ENCODE peak calls at places on chromosomes 11 and 22, in seven cellular contexts. E is AG04450, D is HFF-Myc, Y is coronary artery, O is H1, C is fibroblast of the aortic adventitia, I is tibial nerve. K is an unnamed sample.

GRCh38 chr22:46049726-46050450 is 72.9 kb upstream of the WNT7B start:
- DNase-seq in E (no peak), D (no peak), Y (peak), O (no peak), C (no peak), I (no peak), K (no peak)

GRCh38 chr11:31919175-31919574 is 108.1 kb upstream of the PAX6 start:
- DNase-seq in E (no peak), D (no peak), Y (no peak), O (no peak), C (no peak), I (no peak), K (no peak)

GRCh38 chr11:33721291-33721840 is 14.9 kb downstream of the CD59 start:
- DNase-seq in E (no peak), D (no peak), Y (no peak), O (no peak), C (no peak), I (no peak), K (peak)

GRCh38 chr11:17563248-17563647 is 16.2 kb downstream of the OTOG start:
- DNase-seq in E (no peak), D (no peak), Y (peak), O (no peak), C (no peak), I (no peak), K (no peak)

GRCh38 chr11:350723-351255 is 18.5 kb upstream of the B4GALNT4 start:
- DNase-seq in E (no peak), D (no peak), Y (no peak), O (no peak), C (peak), I (no peak), K (no peak)

GRCh38 chr11:35815556-35816315 is 128.1 kb upstream of the LDLRAD3 start:
- DNase-seq in E (no peak), D (peak), Y (no peak), O (no peak), C (peak), I (peak), K (peak)

GRCh38 chr11:18749681-18750319 is 23.8 kb upstream of the IGSF22 start:
- DNase-seq in E (peak), D (peak), Y (no peak), O (no peak), C (peak), I (peak), K (peak)

GRCh38 chr11:64654958-64655541 is 64.0 kb downstream of the SLC22A12 start:
- DNase-seq in E (no peak), D (no peak), Y (no peak), O (no peak), C (no peak), I (no peak), K (no peak)

GRCh38 chr22:19057999-19058491 is 64.2 kb downstream of the DGCR2 start:
- DNase-seq in E (no peak), D (no peak), Y (no peak), O (no peak), C (no peak), I (no peak), K (no peak)

GRCh38 chr11:62553839-62554361 is 7.3 kb upstream of the AHNAK start:
- DNase-seq in E (peak), D (no peak), Y (no peak), O (no peak), C (peak), I (no peak), K (peak)

GRCh38 chr11:16239130-16240105 is 116.9 kb downstream of the SOX6 start:
- DNase-seq in E (peak), D (no peak), Y (no peak), O (no peak), C (no peak), I (no peak), K (no peak)

GRCh38 chr22:22341736-22342135 is 97.2 kb downstream of the VPREB1 start:
- DNase-seq in E (no peak), D (no peak), Y (no peak), O (no peak), C (no peak), I (no peak), K (no peak)

GRCh38 chr11:65087216-65087615 is 3.2 kb downstream of the ZFPL1 start:
- DNase-seq in E (no peak), D (no peak), Y (no peak), O (no peak), C (no peak), I (no peak), K (no peak)

GRCh38 chr11:19323502-19323901 is 82.8 kb upstream of the E2F8 start:
- DNase-seq in E (no peak), D (no peak), Y (no peak), O (no peak), C (no peak), I (no peak), K (no peak)

GRCh38 chr22:24942301-24942700 is 4.2 kb downstream of the LHFPL7 start:
- DNase-seq in E (no peak), D (no peak), Y (no peak), O (no peak), C (no peak), I (no peak), K (no peak)

GRCh38 chr11:2542406-2542805 is 97.6 kb downstream of the KCNQ1 start:
- DNase-seq in E (no peak), D (no peak), Y (peak), O (no peak), C (no peak), I (no peak), K (no peak)

GRCh38 chr22:25048659-25049657 is 96.4 kb downstream of the KIAA1671 start:
- DNase-seq in E (no peak), D (peak), Y (no peak), O (no peak), C (peak), I (peak), K (peak)

GRCh38 chr22:30245985-30246901 is at the start of gene LIF:
- DNase-seq in E (peak), D (no peak), Y (no peak), O (no peak), C (peak), I (no peak), K (peak)

GRCh38 chr11:91653091-91653754 is 571.4 kb upstream of the FAT3 start:
- DNase-seq in E (no peak), D (no peak), Y (no peak), O (no peak), C (no peak), I (no peak), K (peak)

GRCh38 chr11:68145120-68145866 is 24.1 kb upstream of the CHKA start:
- DNase-seq in E (no peak), D (no peak), Y (no peak), O (no peak), C (no peak), I (no peak), K (no peak)

GRCh38 chr22:48588151-48588880 is 1239.4 kb downstream of the BRD1 start:
- DNase-seq in E (no peak), D (no peak), Y (no peak), O (no peak), C (no peak), I (no peak), K (no peak)

GRCh38 chr11:35983965-35984364 is 40.1 kb downstream of the LDLRAD3 start:
- DNase-seq in E (no peak), D (no peak), Y (no peak), O (no peak), C (no peak), I (no peak), K (no peak)

GRCh38 chr11:62560566-62561103 is 13.1 kb downstream of the EEF1G start:
- DNase-seq in E (peak), D (peak), Y (peak), O (peak), C (peak), I (peak), K (peak)

GRCh38 chr11:110947100-110947499 is 234.9 kb upstream of the ARHGAP20 start:
- DNase-seq in E (no peak), D (no peak), Y (no peak), O (no peak), C (no peak), I (peak), K (no peak)

GRCh38 chr11:103608566-103608965 is 427.9 kb upstream of the DDI1 start:
- DNase-seq in E (no peak), D (no peak), Y (no peak), O (no peak), C (no peak), I (no peak), K (peak)

GRCh38 chr22:47340851-47341436 is 578.5 kb downstream of the TBC1D22A start:
- DNase-seq in E (no peak), D (no peak), Y (no peak), O (no peak), C (peak), I (no peak), K (peak)

GRCh38 chr11:120137611-120138521 is at the start of gene TRIM29:
- DNase-seq in E (no peak), D (no peak), Y (peak), O (no peak), C (no peak), I (peak), K (no peak)
- TF ChIP-seq CTCF in E (no peak), D (no peak), Y (no peak), O (peak), C (no peak), I (no peak), K (no peak)

GRCh38 chr11:20367313-20367948 is 3.9 kb downstream of the HTATIP2 start:
- DNase-seq in E (peak), D (peak), Y (no peak), O (no peak), C (peak), I (peak), K (peak)
- H3K4me3 ChIP-seq in E (peak), D (no peak), Y (peak), O (no peak), C (no peak), I (peak), K (no peak)

DNA sequence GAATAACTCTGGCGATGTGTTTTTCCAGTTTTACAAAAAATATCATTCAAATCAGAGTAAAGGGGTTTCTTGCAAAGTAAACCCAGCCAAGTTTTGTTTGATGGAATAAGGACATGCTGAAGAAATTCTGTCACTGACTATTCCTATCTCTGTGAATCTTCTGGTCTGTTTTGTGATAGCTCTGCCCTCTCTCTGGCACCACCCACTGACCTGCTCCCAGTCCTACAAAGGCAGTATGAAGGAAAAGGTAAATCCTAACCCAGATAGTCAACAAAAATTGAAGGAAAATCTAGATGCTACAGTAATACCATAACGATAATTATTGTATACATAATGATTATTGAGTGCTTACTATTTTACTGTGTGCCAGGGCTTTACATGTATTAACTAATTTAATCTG is 76.3 kb upstream of the TP53AIP1 start:
- DNase-seq in E (no peak), D (no peak), Y (no peak), O (no peak), C (no peak), I (no peak), K (no peak)
- TF ChIP-seq CTCF in E (no peak), D (no peak), Y (no peak), O (no peak), C (no peak), I (no peak), K (no peak)

DNA sequence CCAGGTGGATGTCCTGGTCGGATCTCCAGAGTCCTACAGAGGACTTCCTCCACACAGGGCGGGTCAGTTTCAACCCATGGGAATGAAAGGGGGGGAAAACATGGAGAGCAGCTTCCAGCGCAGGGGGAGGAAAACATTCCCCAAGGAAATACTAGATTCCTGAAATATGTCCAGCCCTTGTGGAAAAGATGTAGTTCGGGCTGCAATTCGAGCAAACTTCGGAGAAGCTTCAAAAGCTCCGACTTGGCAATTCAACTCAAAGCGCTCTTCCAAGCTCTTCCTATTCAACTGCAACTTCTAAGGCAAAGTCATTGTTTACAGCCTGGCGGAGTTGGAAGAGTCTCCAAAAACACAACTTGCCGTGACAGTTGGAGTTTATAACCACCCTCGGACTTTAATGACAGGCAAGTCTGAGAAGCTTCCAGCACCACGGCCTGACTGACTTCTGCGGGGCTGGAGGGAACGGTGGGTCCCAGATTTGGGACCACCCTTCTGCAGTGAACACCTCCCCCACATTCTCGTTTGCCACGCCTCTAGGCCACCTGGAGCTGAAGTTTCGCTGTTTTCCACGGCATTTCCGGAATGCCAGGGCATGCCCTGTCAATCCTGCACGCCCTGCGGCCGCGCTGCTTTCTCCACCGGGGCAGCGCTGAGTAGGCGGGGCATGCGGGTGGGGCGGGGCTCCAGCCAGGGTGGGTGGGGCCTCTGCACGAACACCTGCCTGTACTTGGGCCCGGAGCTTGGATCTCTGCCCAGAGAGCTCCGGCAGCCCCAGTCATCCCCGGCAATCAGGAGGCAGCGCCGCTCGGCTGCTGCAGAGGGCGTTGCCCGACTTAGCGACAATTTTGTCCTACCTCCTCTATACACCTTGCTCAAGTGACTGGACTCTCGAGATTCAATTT is 49.0 kb upstream of the BIRC3 start:
- DNase-seq in E (no peak), D (no peak), Y (peak), O (peak), C (peak), I (peak), K (peak)
- H3K4me3 ChIP-seq in E (peak), D (no peak), Y (peak), O (peak), C (peak), I (peak), K (peak)

DNA sequence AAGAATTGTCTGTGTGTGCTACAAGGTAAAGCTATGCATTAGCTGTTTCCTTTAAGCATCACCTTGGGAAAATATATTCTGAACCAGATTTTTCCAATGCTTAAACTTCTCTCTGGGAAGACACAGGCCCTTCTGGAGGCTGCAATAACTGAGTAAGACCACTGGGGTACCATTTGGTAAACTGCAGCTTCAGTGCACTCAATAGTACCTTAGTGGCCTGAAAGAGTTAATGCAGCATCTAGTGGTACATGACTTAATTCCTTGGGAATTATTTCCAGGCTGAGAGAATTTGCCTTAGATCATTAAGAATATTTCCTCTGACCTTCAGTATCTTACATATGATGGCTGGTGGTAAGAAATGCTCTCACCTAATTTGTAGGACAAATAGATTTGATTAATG is 727.4 kb downstream of the DLG2 start:
- DNase-seq in E (no peak), D (peak), Y (no peak), O (no peak), C (no peak), I (no peak), K (peak)
- TF ChIP-seq CTCF in E (peak), D (peak), Y (no peak), O (no peak), C (peak), I (no peak), K (peak)

K was measured in astrocyte of the spinal cord.